ENCODE peak calls at places on chromosomes 12 and 14, in eight cellular contexts. Y is heart right ventricle; X is CD4-positive, alpha-beta T cell; J is pancreas; K is tibial artery; U is epithelial cell of esophagus; E is stomach; D is neural crest cell. V is an unnamed sample.
A peak's percentile ranks its signal among the peaks of the same experiment; 100 is the strongest.

GRCh38 chr12:101590383-101590782 is 4.4 kb upstream of the MYBPC1 start:
- DNase-seq in K (no peak), U (no peak), X (no peak), D (no peak), E (no peak), J (no peak), Y (no peak), V (no peak)

GRCh38 chr12:50618864-50619609 is 114.3 kb downstream of the DIP2B start:
- DNase-seq in U (peak; percentile 86), D (no peak), E (no peak), X (no peak), K (no peak), J (no peak), Y (no peak), V (no peak)

GRCh38 chr14:74478996-74479635 is 14.0 kb downstream of the NPC2 start:
- DNase-seq in X (no peak), D (no peak), K (no peak), Y (no peak), U (peak; percentile 38), E (no peak), J (no peak), V (no peak)

GRCh38 chr12:47272412-47273190 is 192.8 kb upstream of the AMIGO2 start:
- DNase-seq in Y (no peak), K (no peak), D (no peak), J (no peak), U (peak; percentile 82), E (no peak), X (no peak), V (no peak)

GRCh38 chr12:90004319-90005074 is 295.9 kb upstream of the ATP2B1 start:
- DNase-seq in K (no peak), D (no peak), U (no peak), J (no peak), X (no peak), E (no peak), Y (no peak), V (no peak)

GRCh38 chr12:105804591-105805265 is 334.0 kb downstream of the NUAK1 start:
- DNase-seq in J (no peak), Y (no peak), E (no peak), K (no peak), X (no peak), D (no peak), U (no peak), V (no peak)

GRCh38 chr14:53432378-53432802 is 279.3 kb upstream of the DDHD1 start:
- DNase-seq in X (no peak), Y (no peak), U (peak; percentile 62), K (no peak), D (peak; percentile 6), E (no peak), J (no peak), V (no peak)

GRCh38 chr12:52058631-52059324 is 7.5 kb downstream of the NR4A1 start:
- DNase-seq in K (no peak), D (no peak), Y (no peak), E (no peak), J (peak; percentile 64), X (no peak), U (no peak), V (no peak)

GRCh38 chr12:92036771-92037453 is 108.7 kb downstream of the BTG1 start:
- DNase-seq in X (no peak), D (no peak), Y (no peak), U (peak; percentile 72), J (no peak), K (no peak), E (no peak), V (no peak)

GRCh38 chr12:130960787-130961186 is 7.1 kb downstream of the ADGRD1 start:
- DNase-seq in U (no peak), K (no peak), Y (no peak), D (no peak), E (no peak), X (no peak), J (no peak), V (no peak)

GRCh38 chr12:118120579-118121363 is 15.2 kb upstream of the PEBP1 start:
- DNase-seq in D (peak; percentile 60), J (peak; percentile 78), E (peak; percentile 84), Y (peak; percentile 74), K (peak; percentile 77), U (peak; percentile 65), X (peak; percentile 64), V (no peak)

GRCh38 chr12:64731683-64732082 is 27.5 kb downstream of the GNS start:
- DNase-seq in E (no peak), J (no peak), U (no peak), X (no peak), K (no peak), Y (no peak), D (no peak), V (no peak)

GRCh38 chr12:122327014-122327413 is 60.7 kb upstream of the VPS33A start:
- DNase-seq in J (no peak), E (no peak), D (no peak), Y (no peak), K (no peak), U (no peak), X (no peak), V (no peak)

GRCh38 chr12:120234643-120235368 is 30.7 kb downstream of the PXN start:
- DNase-seq in E (peak; percentile 73), X (no peak), D (peak; percentile 44), U (peak; percentile 86), Y (peak; percentile 81), J (peak; percentile 89), K (peak; percentile 96), V (peak; percentile 95)

GRCh38 chr12:113448874-113449273 is 22.8 kb downstream of the LHX5 start:
- DNase-seq in U (no peak), K (no peak), Y (no peak), E (no peak), J (no peak), X (no peak), D (no peak), V (no peak)
- TF ChIP-seq CTCF in U (no peak), K (no peak), Y (no peak), E (no peak), J (no peak), X (no peak), D (no peak), V (no peak)

GRCh38 chr12:72024613-72025012 is 86.0 kb downstream of the TPH2 start:
- DNase-seq in D (no peak), E (no peak), U (peak; percentile 8), K (no peak), Y (no peak), J (no peak), X (no peak), V (no peak)

GRCh38 chr12:72031066-72031465 is 92.4 kb downstream of the TPH2 start:
- DNase-seq in K (no peak), X (no peak), U (no peak), J (no peak), E (no peak), D (no peak), Y (no peak), V (no peak)

GRCh38 chr12:72030272-72030671 is 91.6 kb downstream of the TPH2 start:
- DNase-seq in U (no peak), E (no peak), J (no peak), X (no peak), Y (no peak), D (no peak), K (no peak), V (no peak)

GRCh38 chr12:72025524-72025923 is 86.9 kb downstream of the TPH2 start:
- DNase-seq in U (peak; percentile 31), E (no peak), Y (no peak), X (no peak), D (no peak), K (no peak), J (no peak), V (no peak)

GRCh38 chr12:72028966-72029365 is 90.3 kb downstream of the TPH2 start:
- DNase-seq in K (no peak), X (no peak), J (no peak), E (no peak), D (no peak), Y (no peak), U (no peak), V (no peak)
- TF ChIP-seq CTCF in K (no peak), X (no peak), J (no peak), E (no peak), D (no peak), Y (no peak), U (no peak), V (no peak)

DNA sequence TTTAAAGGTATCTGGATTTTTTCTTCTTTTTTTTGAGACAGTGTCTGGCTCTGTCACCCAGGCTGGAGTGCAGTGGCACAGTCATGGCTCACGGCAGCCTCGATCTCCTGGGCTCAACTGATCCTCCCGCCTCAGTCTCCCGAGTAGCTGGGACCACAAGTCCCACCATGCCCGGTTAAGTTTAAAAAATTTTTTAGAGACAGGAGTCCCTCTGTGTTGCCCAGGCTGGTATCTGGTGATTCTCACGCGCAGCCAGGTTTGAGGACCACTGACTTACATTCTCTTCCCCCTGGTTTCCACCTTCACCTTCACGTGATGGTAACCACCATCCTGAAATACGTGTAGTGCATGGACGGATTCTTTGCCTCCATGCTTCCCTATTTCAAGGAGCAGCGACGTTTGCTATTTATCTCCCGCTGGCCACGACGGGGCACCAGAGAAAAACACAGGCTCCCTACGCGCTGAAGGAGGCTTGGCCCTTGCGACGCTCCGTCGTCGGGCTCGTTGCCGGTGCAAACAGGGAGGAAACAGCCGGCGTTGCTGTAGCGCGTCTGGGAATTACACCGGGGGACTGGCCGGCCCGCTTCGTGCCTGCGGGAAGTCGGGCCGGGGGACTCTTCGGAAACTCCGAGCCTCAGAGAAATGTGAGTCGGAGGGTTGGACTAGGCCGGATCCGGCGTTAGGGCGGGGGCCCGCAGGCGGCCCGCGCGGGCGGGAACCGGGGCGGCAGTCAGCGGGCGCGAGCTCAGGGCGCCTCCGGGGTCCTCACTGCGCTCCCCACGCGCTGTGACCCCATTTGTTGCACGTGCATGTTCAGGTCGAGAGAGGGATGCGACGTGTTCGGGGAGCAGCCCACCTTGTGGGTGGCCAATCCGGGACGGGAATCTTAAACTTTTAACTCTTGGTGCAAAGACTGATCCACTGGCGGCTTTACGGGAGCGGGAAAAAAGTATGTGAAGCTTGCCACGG is at the start of gene TCHP:
- DNase-seq in K (peak; percentile 90), J (peak; percentile 95), Y (peak; percentile 85), U (peak; percentile 90), X (peak; percentile 74), D (peak; percentile 71), E (peak; percentile 85), V (peak; percentile 51)
- TF ChIP-seq CTCF in K (no peak), J (no peak), Y (peak; percentile 45), U (peak; percentile 45), X (no peak), D (peak; percentile 39), E (no peak), V (peak; percentile 57)

GRCh38 chr14:64951291-64951690 is 8.7 kb upstream of the GPX2 start:
- DNase-seq in Y (no peak), U (no peak), X (no peak), D (no peak), J (no peak), K (no peak), E (no peak), V (no peak)

GRCh38 chr14:64953661-64954060 is 11.1 kb upstream of the GPX2 start:
- DNase-seq in U (no peak), X (no peak), Y (no peak), K (peak; percentile 17), D (no peak), J (no peak), E (no peak), V (no peak)

GRCh38 chr14:64953310-64953654 is 10.7 kb upstream of the GPX2 start:
- DNase-seq in J (no peak), E (no peak), Y (no peak), X (no peak), D (no peak), U (no peak), K (no peak), V (no peak)

GRCh38 chr14:64951724-64952123 is 9.2 kb upstream of the GPX2 start:
- DNase-seq in Y (peak; percentile 23), J (no peak), D (no peak), K (peak; percentile 81), U (no peak), X (no peak), E (no peak), V (no peak)

GRCh38 chr14:64952598-64953309 is 10.2 kb upstream of the GPX2 start:
- DNase-seq in D (no peak), X (no peak), Y (no peak), U (no peak), K (peak; percentile 17), J (no peak), E (no peak), V (no peak)
- TF ChIP-seq CTCF in D (no peak), X (no peak), Y (no peak), U (no peak), K (no peak), J (no peak), E (no peak), V (no peak)